ENCODE peak calls at places on chromosomes 12 and 14, in seven cellular contexts. V, E, L, W, T, H and K are unnamed samples.

GRCh38 chr12:70646850-70647249 is 9.6 kb upstream of the PTPRB start:
- DNase-seq in V (peak), E (no peak), L (no peak), W (no peak), T (no peak), H (peak), K (peak)

GRCh38 chr12:93440043-93440835 is 1.5 kb downstream of the UBE2N start:
- DNase-seq in V (peak), E (no peak), L (no peak), W (peak), T (no peak), H (no peak), K (no peak)

GRCh38 chr14:69471916-69472315 is 12.6 kb upstream of the PLEKHD1 start:
- DNase-seq in V (no peak), E (no peak), L (no peak), W (no peak), T (no peak), H (no peak), K (no peak)

GRCh38 chr14:105368426-105368825 is 29.9 kb upstream of the TEX22 start:
- DNase-seq in V (no peak), E (no peak), L (no peak), W (no peak), T (no peak), H (no peak), K (no peak)

GRCh38 chr12:62640910-62641448 is 174.4 kb downstream of the MON2 start:
- DNase-seq in V (peak), E (peak), L (peak), W (peak), T (no peak), H (peak), K (peak)

GRCh38 chr12:19970116-19970515 is 398.2 kb upstream of the PDE3A start:
- DNase-seq in V (peak), E (no peak), L (no peak), W (peak), T (no peak), H (peak), K (peak)

GRCh38 chr14:56098021-56098420 is 20.2 kb upstream of the PELI2 start:
- DNase-seq in V (no peak), E (no peak), L (no peak), W (no peak), T (no peak), H (no peak), K (no peak)

GRCh38 chr14:55102141-55102547 is 26.9 kb upstream of the LGALS3 start:
- DNase-seq in V (peak), E (peak), L (peak), W (peak), T (peak), H (peak), K (peak)

GRCh38 chr12:12718382-12718761 is 1.2 kb downstream of the CDKN1B start:
- DNase-seq in V (peak), E (no peak), L (no peak), W (no peak), T (no peak), H (no peak), K (no peak)

GRCh38 chr14:96614528-96614927 is 112.3 kb downstream of the PAPOLA start:
- DNase-seq in V (no peak), E (no peak), L (peak), W (no peak), T (no peak), H (no peak), K (no peak)

GRCh38 chr14:36504805-36505192 is 15.2 kb downstream of the NKX2-1 start:
- DNase-seq in V (no peak), E (no peak), L (no peak), W (no peak), T (no peak), H (no peak), K (no peak)

GRCh38 chr12:24948452-24948815 is 467 bp downstream of the BCAT1 start:
- DNase-seq in V (peak), E (no peak), L (peak), W (peak), T (no peak), H (no peak), K (peak)

GRCh38 chr14:104528496-104528895 is 51.1 kb upstream of the C14orf180 start:
- DNase-seq in V (no peak), E (no peak), L (no peak), W (no peak), T (no peak), H (no peak), K (no peak)

GRCh38 chr14:56687123-56687522 is 107.5 kb downstream of the TMEM260 start:
- DNase-seq in V (no peak), E (peak), L (no peak), W (no peak), T (no peak), H (no peak), K (no peak)

GRCh38 chr14:30440986-30441385 is 118.0 kb upstream of the G2E3 start:
- DNase-seq in V (no peak), E (no peak), L (no peak), W (no peak), T (no peak), H (no peak), K (no peak)

GRCh38 chr14:104477804-104478375 is 101.7 kb upstream of the C14orf180 start:
- DNase-seq in V (no peak), E (no peak), L (no peak), W (no peak), T (no peak), H (no peak), K (no peak)

GRCh38 chr12:26520154-26520553 is 312.8 kb downstream of the ITPR2 start:
- DNase-seq in V (no peak), E (no peak), L (peak), W (no peak), T (no peak), H (no peak), K (no peak)

GRCh38 chr12:131850856-131851559 is 22.8 kb downstream of the MMP17 start:
- DNase-seq in V (peak), E (no peak), L (no peak), W (no peak), T (peak), H (no peak), K (no peak)

GRCh38 chr12:51942501-51943000 is 8.9 kb upstream of the ACVR1B start:
- DNase-seq in V (no peak), E (no peak), L (no peak), W (no peak), T (no peak), H (no peak), K (no peak)

GRCh38 chr12:120159509-120160237 is 34.8 kb downstream of the GCN1 start:
- DNase-seq in V (no peak), E (no peak), L (no peak), W (no peak), T (no peak), H (no peak), K (no peak)

GRCh38 chr14:69005432-69006148 is 26.5 kb upstream of the ACTN1 start:
- DNase-seq in V (peak), E (peak), L (peak), W (peak), T (peak), H (peak), K (peak)

GRCh38 chr12:50934981-50935807 is 17.1 kb upstream of the HIGD1C start:
- DNase-seq in V (peak), E (peak), L (no peak), W (peak), T (no peak), H (no peak), K (peak)

GRCh38 chr14:100325231-100325632 is 2.1 kb downstream of the SLC25A47 start:
- DNase-seq in V (no peak), E (no peak), L (no peak), W (no peak), T (no peak), H (no peak), K (no peak)

GRCh38 chr12:32947203-32947795 is 50.7 kb upstream of the PKP2 start:
- DNase-seq in V (peak), E (peak), L (peak), W (no peak), T (no peak), H (no peak), K (peak)

GRCh38 chr12:101828463-101829196 is 2.1 kb downstream of the GNPTAB start:
- DNase-seq in V (no peak), E (no peak), L (no peak), W (no peak), T (no peak), H (no peak), K (no peak)

GRCh38 chr12:79689477-79690155 is 1.1 kb downstream of the PAWR start:
- DNase-seq in V (peak), E (no peak), L (peak), W (peak), T (peak), H (peak), K (peak)

DNA sequence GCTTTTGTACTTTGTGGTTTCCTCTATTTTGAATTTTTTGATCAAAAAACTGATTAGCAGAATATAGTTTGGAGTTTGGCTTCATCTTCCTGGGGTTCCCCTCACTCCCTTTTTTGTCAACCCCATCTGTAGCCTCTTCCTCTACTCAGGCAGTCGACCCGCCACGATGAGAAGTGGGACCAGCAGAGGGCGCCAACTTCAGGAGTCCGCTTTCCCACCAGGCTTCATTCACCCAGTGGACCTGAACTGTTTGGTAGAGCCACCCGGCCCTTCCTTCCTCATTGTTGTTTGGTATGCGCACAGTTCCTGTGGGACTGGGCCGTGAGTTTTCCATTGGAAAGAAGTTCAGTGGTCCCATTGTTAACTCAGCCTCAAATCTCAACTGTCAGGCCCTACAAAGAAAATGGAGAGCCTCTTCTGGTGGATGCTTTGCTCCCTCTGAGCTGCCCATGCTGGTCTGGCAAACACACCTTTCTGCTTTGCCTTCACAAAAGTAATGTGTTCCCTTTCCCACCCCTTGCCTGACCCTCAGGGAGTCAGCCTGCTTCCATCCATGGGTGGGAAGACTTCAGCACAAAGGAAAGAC is 21.7 kb downstream of the TMBIM6 start:
- DNase-seq in V (peak), E (no peak), L (peak), W (peak), T (peak), H (peak), K (peak)
- TF ChIP-seq CTCF in V (peak), E (peak), L (peak), W (peak), T (peak), H (peak), K (peak)

GRCh38 chr14:53946071-53946403 is 10.6 kb downstream of the BMP4 start:
- DNase-seq in V (no peak), E (no peak), L (no peak), W (no peak), T (no peak), H (no peak), K (no peak)

GRCh38 chr14:53947452-53948180 is 9.0 kb downstream of the BMP4 start:
- DNase-seq in V (no peak), E (no peak), L (no peak), W (no peak), T (no peak), H (no peak), K (peak)

GRCh38 chr14:53949201-53949600 is 7.4 kb downstream of the BMP4 start:
- DNase-seq in V (no peak), E (no peak), L (no peak), W (no peak), T (no peak), H (no peak), K (no peak)

GRCh38 chr14:53948181-53948884 is 8.3 kb downstream of the BMP4 start:
- DNase-seq in V (no peak), E (no peak), L (no peak), W (no peak), T (no peak), H (no peak), K (peak)

DNA sequence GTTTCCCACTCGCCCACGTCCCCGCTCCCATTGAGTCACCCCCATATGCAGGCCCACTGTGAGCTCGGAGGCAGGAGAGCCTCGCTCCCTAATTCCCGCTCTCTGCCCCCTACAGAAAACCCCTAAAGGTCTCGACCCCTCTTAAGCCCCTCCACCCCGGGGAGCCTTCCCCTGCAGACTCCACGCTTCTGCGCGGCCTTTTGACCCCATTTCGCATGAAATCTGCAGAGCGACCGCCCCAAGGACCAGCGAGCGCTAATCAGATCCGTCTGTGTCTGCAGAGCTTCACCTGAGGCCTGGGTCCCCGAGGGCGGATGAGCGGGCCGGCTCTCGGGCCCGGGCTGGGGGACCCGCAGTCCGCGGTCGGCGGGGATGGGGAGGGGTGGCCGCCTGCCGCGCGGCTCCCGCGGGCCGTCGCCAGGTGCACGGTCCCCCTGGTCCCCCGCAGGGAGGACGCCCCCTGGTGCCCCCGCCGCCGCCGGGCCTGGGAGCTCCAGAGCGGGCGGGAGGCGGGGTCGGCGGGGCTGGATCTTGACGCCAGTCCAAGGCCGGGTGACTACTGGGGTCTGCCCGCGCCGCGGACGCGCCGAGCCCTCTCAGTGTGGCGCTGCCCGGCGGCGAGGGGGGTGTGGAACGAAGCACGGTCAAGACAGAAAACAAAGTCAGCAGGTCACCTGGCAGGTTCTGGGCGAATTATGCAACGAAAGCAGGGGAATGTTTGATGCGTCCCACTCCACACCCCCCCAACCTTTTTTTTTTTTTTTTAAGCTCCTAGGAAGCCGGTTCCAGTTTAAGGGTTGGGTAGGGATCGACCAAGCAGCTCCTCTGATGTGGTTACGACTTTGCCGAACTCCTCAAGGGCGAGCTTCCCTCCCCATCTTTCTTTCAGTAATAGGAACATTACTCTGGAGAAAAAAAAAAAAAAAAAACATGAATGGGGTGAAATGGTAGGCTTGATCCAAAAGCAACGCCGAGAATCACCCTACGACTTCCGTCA is 9.9 kb downstream of the BMP4 start:
- DNase-seq in V (no peak), E (no peak), L (no peak), W (no peak), T (no peak), H (no peak), K (peak)
- H3K4me3 ChIP-seq in V (no peak), E (peak), L (no peak), W (no peak), T (peak), H (peak), K (peak)

GRCh38 chr12:66352197-66352596 is 49.9 kb downstream of the HELB start:
- DNase-seq in V (peak), E (no peak), L (peak), W (peak), T (peak), H (peak), K (no peak)
- TF ChIP-seq CTCF in V (peak), E (peak), L (peak), W (peak), T (no peak), H (peak), K (peak)

DNA sequence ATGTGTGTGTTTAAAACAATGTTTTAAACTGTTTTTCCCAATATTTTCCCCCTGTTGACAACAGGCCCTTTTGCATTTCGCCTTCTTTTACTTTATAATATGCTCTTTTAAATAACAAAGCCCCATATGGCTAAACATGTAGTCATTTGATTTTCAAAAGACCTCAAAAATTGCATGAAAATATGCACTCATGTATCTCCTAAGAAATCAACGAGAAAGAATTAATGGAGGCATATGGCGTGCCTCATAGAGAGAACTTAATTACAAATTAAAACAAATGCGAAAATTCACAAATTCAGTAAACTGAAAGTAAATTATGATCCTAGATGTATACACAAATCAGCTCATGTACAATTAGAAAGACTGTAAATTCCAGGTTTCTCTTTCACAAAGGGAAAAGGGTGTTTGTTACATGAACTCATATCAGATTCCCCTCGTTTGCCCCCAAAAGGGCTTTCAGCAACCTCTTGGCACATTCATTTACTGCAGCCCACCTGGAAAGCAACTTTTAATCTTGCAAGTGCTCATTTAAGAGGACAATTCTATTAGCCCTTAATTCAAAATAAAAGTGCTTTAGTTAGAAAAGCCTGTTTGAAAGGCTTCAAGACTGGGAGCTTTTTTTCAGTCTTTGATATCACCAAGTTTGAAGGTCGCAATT is 202.7 kb upstream of the FOXN3 start:
- DNase-seq in V (no peak), E (no peak), L (no peak), W (no peak), T (no peak), H (no peak), K (no peak)
- H3K4me3 ChIP-seq in V (peak), E (peak), L (peak), W (peak), T (peak), H (peak), K (peak)

GRCh38 chr12:108519558-108519957 is 4.5 kb downstream of the FICD start:
- DNase-seq in V (no peak), E (no peak), L (no peak), W (no peak), T (no peak), H (no peak), K (no peak)
- TF ChIP-seq CTCF in V (no peak), E (no peak), L (peak), W (no peak), T (no peak), H (peak), K (no peak)

DNA sequence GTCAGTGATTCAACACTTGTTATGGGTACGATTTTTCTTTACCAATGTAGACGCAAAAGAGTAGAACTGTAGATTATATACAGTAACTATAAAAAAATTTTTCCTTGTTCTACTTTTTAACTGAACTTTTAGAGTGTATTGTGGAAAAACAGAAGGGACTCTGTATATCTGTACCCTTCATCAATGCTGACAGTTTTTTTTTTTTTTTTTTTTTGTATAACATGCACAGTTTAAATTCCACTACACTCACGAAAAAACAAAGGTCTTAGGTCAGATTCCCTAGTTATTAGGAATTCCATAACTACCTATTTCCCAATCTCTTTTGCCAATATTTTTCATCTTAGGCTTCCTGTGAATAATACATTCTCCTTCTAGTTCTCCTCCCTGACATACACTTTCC is 6.4 kb downstream of the DDHD1 start:
- DNase-seq in V (no peak), E (no peak), L (no peak), W (no peak), T (no peak), H (no peak), K (no peak)
- H3K4me3 ChIP-seq in V (no peak), E (no peak), L (no peak), W (no peak), T (no peak), H (no peak), K (no peak)

GRCh38 chr12:48691826-48692473 is 9.9 kb upstream of the KANSL2 start:
- DNase-seq in V (no peak), E (no peak), L (no peak), W (no peak), T (no peak), H (no peak), K (no peak)
- TF ChIP-seq CTCF in V (no peak), E (no peak), L (no peak), W (no peak), T (no peak), H (no peak), K (no peak)